ENCODE peak calls at places on chromosome 18, in eight cellular contexts. G is right atrium auricular region, D is AG09309, U is mucosa of descending colon, F is K562, W is fibroblast of the aortic adventitia, Y is kidney epithelial cell, R is mammary epithelial cell. Q is an unnamed sample.

GRCh38 chr18:78583739-78584066 is 395.9 kb upstream of the SALL3 start:
- DNase-seq in G (no peak), D (no peak), U (no peak), F (no peak), W (no peak), Y (no peak), R (no peak), Q (no peak)

GRCh38 chr18:78868330-78869316 is 111.0 kb upstream of the SALL3 start:
- DNase-seq in G (peak; percentile 57), D (no peak), U (no peak), F (no peak), W (no peak), Y (no peak), R (no peak), Q (no peak)

GRCh38 chr18:5710235-5710634 is 166.4 kb upstream of the EPB41L3 start:
- DNase-seq in G (no peak), D (no peak), U (no peak), F (no peak), W (no peak), Y (no peak), R (no peak), Q (no peak)

GRCh38 chr18:43367895-43368294 is 90.6 kb upstream of the SYT4 start:
- DNase-seq in G (no peak), D (no peak), U (no peak), F (no peak), W (no peak), Y (no peak), R (no peak), Q (no peak)

GRCh38 chr18:69400253-69400975 is at the start of gene DOK6:
- DNase-seq in G (peak; percentile 74), D (peak; percentile 21), U (peak; percentile 29), F (no peak), W (peak; percentile 65), Y (peak; percentile 37), R (peak; percentile 19), Q (peak; percentile 82)

GRCh38 chr18:78892201-78892600 is 87.4 kb upstream of the SALL3 start:
- DNase-seq in G (peak; percentile 30), D (no peak), U (no peak), F (no peak), W (no peak), Y (no peak), R (no peak), Q (no peak)

GRCh38 chr18:26470011-26470637 is 78.2 kb downstream of the KCTD1 start:
- DNase-seq in G (no peak), D (no peak), U (no peak), F (no peak), W (no peak), Y (no peak), R (no peak), Q (no peak)

GRCh38 chr18:78559584-78559983 is 420.0 kb upstream of the SALL3 start:
- DNase-seq in G (peak; percentile 21), D (no peak), U (no peak), F (no peak), W (no peak), Y (no peak), R (no peak), Q (no peak)

GRCh38 chr18:11587432-11587831 is 22.0 kb upstream of the SLC35G4 start:
- DNase-seq in G (no peak), D (no peak), U (no peak), F (no peak), W (no peak), Y (no peak), R (no peak), Q (no peak)

GRCh38 chr18:58392336-58393000 is 236.4 kb downstream of the ALPK2 start:
- DNase-seq in G (no peak), D (peak; percentile 61), U (no peak), F (no peak), W (peak; percentile 88), Y (no peak), R (no peak), Q (peak; percentile 19)

GRCh38 chr18:22846088-22846683 is 86.9 kb upstream of the RBBP8 start:
- DNase-seq in G (no peak), D (no peak), U (no peak), F (peak; percentile 30), W (peak; percentile 55), Y (no peak), R (no peak), Q (no peak)

GRCh38 chr18:58046794-58047555 is 2.9 kb downstream of the NEDD4L start:
- DNase-seq in G (no peak), D (no peak), U (no peak), F (no peak), W (no peak), Y (no peak), R (no peak), Q (no peak)

GRCh38 chr18:7521226-7521856 is 45.8 kb upstream of the PTPRM start:
- DNase-seq in G (no peak), D (no peak), U (no peak), F (no peak), W (no peak), Y (no peak), R (no peak), Q (no peak)

GRCh38 chr18:5294113-5294617 is 1.4 kb downstream of the ZBTB14 start:
- DNase-seq in G (no peak), D (no peak), U (peak; percentile 76), F (peak; percentile 16), W (no peak), Y (no peak), R (no peak), Q (no peak)

GRCh38 chr18:46656326-46657114 is 500 bp downstream of the LOXHD1 start:
- DNase-seq in G (no peak), D (no peak), U (no peak), F (no peak), W (no peak), Y (no peak), R (no peak), Q (no peak)

GRCh38 chr18:10234912-10235439 is 219.5 kb upstream of the APCDD1 start:
- DNase-seq in G (no peak), D (peak; percentile 57), U (no peak), F (no peak), W (peak; percentile 54), Y (no peak), R (peak; percentile 66), Q (peak; percentile 24)

GRCh38 chr18:78977627-78978271 is 1.9 kb upstream of the SALL3 start:
- DNase-seq in G (no peak), D (no peak), U (no peak), F (no peak), W (no peak), Y (no peak), R (no peak), Q (no peak)

GRCh38 chr18:8176105-8176504 is 433.1 kb upstream of the RAB12 start:
- DNase-seq in G (no peak), D (no peak), U (no peak), F (no peak), W (peak; percentile 30), Y (no peak), R (no peak), Q (no peak)

GRCh38 chr18:22816266-22817176 is 116.6 kb upstream of the RBBP8 start:
- DNase-seq in G (no peak), D (no peak), U (peak; percentile 72), F (no peak), W (no peak), Y (no peak), R (no peak), Q (no peak)

GRCh38 chr18:79750980-79751571 is 46.7 kb upstream of the KCNG2 start:
- DNase-seq in G (no peak), D (no peak), U (peak; percentile 92), F (no peak), W (no peak), Y (no peak), R (no peak), Q (no peak)

DNA sequence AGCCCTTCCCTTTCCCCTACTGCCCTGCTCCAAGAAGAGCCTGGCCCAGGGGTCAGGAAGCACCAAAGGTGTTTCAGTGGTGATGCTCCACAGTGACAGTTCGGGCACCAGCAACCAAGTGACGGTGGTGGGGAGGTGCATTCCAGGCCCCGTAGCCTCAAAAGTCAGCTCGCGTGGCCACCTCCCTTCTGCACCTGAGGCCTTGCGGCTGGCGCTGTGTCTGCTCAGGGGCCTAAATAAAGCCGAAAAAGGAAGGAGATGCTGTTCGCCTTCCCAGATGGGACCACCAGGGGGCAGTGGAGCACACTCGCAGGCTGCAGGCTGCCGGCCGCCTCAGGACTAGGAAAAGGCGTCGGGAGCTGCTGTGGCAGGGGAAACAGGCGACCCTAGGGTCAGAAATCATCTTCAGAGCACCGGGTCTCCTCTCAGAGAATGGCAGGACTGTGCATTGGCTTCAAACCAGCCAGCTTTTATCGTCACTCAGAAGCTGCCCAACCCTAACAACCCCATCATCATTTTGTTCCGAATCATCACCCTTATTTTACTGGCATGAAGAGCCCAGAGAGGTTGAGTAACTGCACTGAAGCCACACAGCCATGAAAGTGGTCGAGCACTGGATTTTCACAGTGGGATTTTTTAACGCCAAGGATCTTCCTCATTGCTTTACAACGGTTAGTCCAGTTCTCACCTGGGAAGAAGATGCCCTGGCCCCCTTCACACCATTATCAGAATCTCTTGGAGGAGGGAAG is 213.0 kb upstream of the CELF4 start:
- DNase-seq in G (no peak), D (no peak), U (peak; percentile 62), F (peak; percentile 58), W (no peak), Y (no peak), R (peak; percentile 13), Q (peak; percentile 22)
- H3K4me3 ChIP-seq in G (no peak overlapping the region), D (no peak overlapping the region), U (no peak overlapping the region), F (no peak overlapping the region), W (no peak overlapping the region), Y (no peak overlapping the region), R (no peak overlapping the region), Q (no peak overlapping the region)

DNA sequence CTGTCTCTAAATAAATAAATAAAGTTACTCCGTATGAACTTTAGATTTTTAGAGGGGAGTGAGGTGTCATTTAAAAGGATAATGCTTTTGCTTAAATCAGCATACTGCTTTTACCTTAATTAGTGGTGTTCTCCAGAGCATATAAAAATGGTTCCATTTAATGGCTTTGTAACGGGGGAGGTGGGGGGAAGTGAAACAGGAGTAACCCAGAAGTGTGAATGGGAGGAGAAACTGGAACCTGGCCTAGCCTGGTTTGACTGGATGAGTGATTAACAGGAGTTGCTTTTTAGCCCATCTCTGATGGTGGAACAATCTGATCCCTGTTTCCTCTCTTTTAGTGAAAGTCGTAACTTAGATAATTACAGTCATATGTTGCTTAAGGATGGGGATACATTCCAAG is 1.6 kb downstream of the CNDP2 start:
- DNase-seq in G (no peak), D (no peak), U (no peak), F (no peak), W (no peak), Y (no peak), R (no peak), Q (no peak)
- H3K4me3 ChIP-seq in G (no peak overlapping the region), D (no peak overlapping the region), U (no peak overlapping the region), F (no peak overlapping the region), W (no peak overlapping the region), Y (no peak overlapping the region), R (no peak overlapping the region), Q (no peak overlapping the region)

GRCh38 chr18:48800479-48800876 is 150.3 kb downstream of the SMAD7 start:
- DNase-seq in G (peak; percentile 57), D (no peak), U (no peak), F (no peak), W (no peak), Y (no peak), R (no peak), Q (no peak)
- H3K4me3 ChIP-seq in G (no peak overlapping the region), D (no peak overlapping the region), U (no peak overlapping the region), F (no peak overlapping the region), W (no peak overlapping the region), Y (no peak overlapping the region), R (no peak overlapping the region), Q (no peak overlapping the region)

DNA sequence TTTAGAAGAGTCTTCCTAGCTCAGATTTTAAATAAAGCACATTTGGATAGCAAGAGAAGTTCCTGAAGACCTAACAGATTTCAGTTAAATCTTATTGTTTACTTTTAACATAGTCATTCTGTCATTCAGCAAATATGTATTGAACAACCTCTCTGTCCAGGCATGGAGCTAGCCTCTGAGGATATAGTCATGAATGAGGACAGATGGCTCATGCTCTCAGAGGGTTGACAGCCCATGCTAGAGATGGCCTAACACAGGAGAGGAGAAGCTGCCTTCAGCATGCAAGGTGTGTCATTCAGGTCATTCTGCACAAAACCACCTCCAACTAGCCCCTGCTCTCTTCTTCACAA is 6.2 kb downstream of the CCBE1 start:
- DNase-seq in G (no peak), D (no peak), U (no peak), F (no peak), W (no peak), Y (no peak), R (peak; percentile 64), Q (peak; percentile 82)
- H3K4me3 ChIP-seq in G (no peak overlapping the region), D (no peak overlapping the region), U (no peak overlapping the region), F (no peak overlapping the region), W (no peak overlapping the region), Y (no peak overlapping the region), R (no peak overlapping the region), Q (no peak overlapping the region)